ENCODE peak calls at places on chromosomes 3 and 15, in six cellular contexts. One of them, this sample, is unnamed.
A peak's percentile ranks its signal among the peaks of the same experiment; 100 is the strongest.

GRCh38 chr3:123401836-123402530 is 46.9 kb downstream of the ADCY5 start:
- DNase-seq in AG04450: no peak
- DNase-seq in AML-193: no peak
- DNase-seq in NCI-H748 treated with DMSO at 0.1 percent for 48 hours: no peak
- DNase-seq in heart right ventricle: peak; percentile 86
- DNase-seq in NCI-H2171 treated with DMSO at 0.1 percent for 48 hours: no peak
- DNase-seq in this sample: no peak

GRCh38 chr15:29043731-29044485 is 158.1 kb downstream of the APBA2 start:
- DNase-seq in AG04450: no peak
- DNase-seq in AML-193: no peak
- DNase-seq in NCI-H748 treated with DMSO at 0.1 percent for 48 hours: no peak
- DNase-seq in heart right ventricle: no peak
- DNase-seq in NCI-H2171 treated with DMSO at 0.1 percent for 48 hours: no peak
- DNase-seq in this sample: peak; percentile 63

GRCh38 chr3:131699001-131699400 is 196.2 kb upstream of the MRPL3 start:
- DNase-seq in AG04450: no peak
- DNase-seq in AML-193: no peak
- DNase-seq in NCI-H748 treated with DMSO at 0.1 percent for 48 hours: no peak
- DNase-seq in heart right ventricle: no peak
- DNase-seq in NCI-H2171 treated with DMSO at 0.1 percent for 48 hours: no peak
- DNase-seq in this sample: no peak

GRCh38 chr3:9361691-9362388 is 1.0 kb upstream of the THUMPD3 start:
- DNase-seq in AG04450: no peak
- DNase-seq in AML-193: no peak
- DNase-seq in NCI-H748 treated with DMSO at 0.1 percent for 48 hours: no peak
- DNase-seq in heart right ventricle: no peak
- DNase-seq in NCI-H2171 treated with DMSO at 0.1 percent for 48 hours: no peak
- DNase-seq in this sample: no peak

GRCh38 chr3:12345141-12345561 is 56.3 kb downstream of the PPARG start:
- DNase-seq in AG04450: no peak
- DNase-seq in AML-193: no peak
- DNase-seq in NCI-H748 treated with DMSO at 0.1 percent for 48 hours: no peak
- DNase-seq in heart right ventricle: no peak
- DNase-seq in NCI-H2171 treated with DMSO at 0.1 percent for 48 hours: no peak
- DNase-seq in this sample: no peak

GRCh38 chr15:68354923-68355322 is 77.0 kb downstream of the ITGA11 start:
- DNase-seq in AG04450: peak; percentile 88
- DNase-seq in AML-193: no peak
- DNase-seq in NCI-H748 treated with DMSO at 0.1 percent for 48 hours: no peak
- DNase-seq in heart right ventricle: no peak
- DNase-seq in NCI-H2171 treated with DMSO at 0.1 percent for 48 hours: no peak
- DNase-seq in this sample: no peak

GRCh38 chr3:175404026-175404425 is 544.9 kb downstream of the NAALADL2 start:
- DNase-seq in AG04450: no peak
- DNase-seq in AML-193: no peak
- DNase-seq in NCI-H748 treated with DMSO at 0.1 percent for 48 hours: no peak
- DNase-seq in heart right ventricle: no peak
- DNase-seq in NCI-H2171 treated with DMSO at 0.1 percent for 48 hours: no peak
- DNase-seq in this sample: no peak

GRCh38 chr3:160150525-160150924 is 74.7 kb upstream of the C3orf80 start:
- DNase-seq in AG04450: no peak
- DNase-seq in AML-193: no peak
- DNase-seq in NCI-H748 treated with DMSO at 0.1 percent for 48 hours: no peak
- DNase-seq in heart right ventricle: no peak
- DNase-seq in NCI-H2171 treated with DMSO at 0.1 percent for 48 hours: no peak
- DNase-seq in this sample: no peak

GRCh38 chr3:77690284-77690869 is 650.5 kb downstream of the ROBO2 start:
- DNase-seq in AG04450: no peak
- DNase-seq in AML-193: no peak
- DNase-seq in NCI-H748 treated with DMSO at 0.1 percent for 48 hours: no peak
- DNase-seq in heart right ventricle: no peak
- DNase-seq in NCI-H2171 treated with DMSO at 0.1 percent for 48 hours: no peak
- DNase-seq in this sample: peak; percentile 27

GRCh38 chr3:137767146-137768020 is 3.3 kb downstream of the SOX14 start:
- DNase-seq in AG04450: no peak
- DNase-seq in AML-193: no peak
- DNase-seq in NCI-H748 treated with DMSO at 0.1 percent for 48 hours: peak; percentile 21
- DNase-seq in heart right ventricle: no peak
- DNase-seq in NCI-H2171 treated with DMSO at 0.1 percent for 48 hours: no peak
- DNase-seq in this sample: no peak

GRCh38 chr15:41559489-41560177 is 621 bp downstream of the TYRO3 start:
- DNase-seq in AG04450: no peak
- DNase-seq in AML-193: no peak
- DNase-seq in NCI-H748 treated with DMSO at 0.1 percent for 48 hours: no peak
- DNase-seq in heart right ventricle: no peak
- DNase-seq in NCI-H2171 treated with DMSO at 0.1 percent for 48 hours: peak; percentile 71
- DNase-seq in this sample: no peak